ENCODE peak calls at places on chromosome 4, in eight cellular contexts. T, S, W, G, D, J, L and E are unnamed samples.

GRCh38 chr4:34046580-34046979 is 2197.7 kb downstream of the ARAP2 start:
- DNase-seq in T (no peak), S (no peak), W (no peak), G (no peak), D (peak), J (no peak), L (peak), E (no peak)

GRCh38 chr4:10461091-10461849 is 4.0 kb upstream of the ZNF518B start:
- DNase-seq in T (peak), S (peak), W (peak), G (peak), D (peak), J (peak), L (no peak), E (peak)

GRCh38 chr4:113781439-113782040 is 20.0 kb upstream of the CAMK2D start:
- DNase-seq in T (no peak), S (no peak), W (no peak), G (no peak), D (peak), J (no peak), L (no peak), E (no peak)

GRCh38 chr4:72136429-72136828 is 104.6 kb downstream of the NPFFR2 start:
- DNase-seq in T (no peak), S (no peak), W (no peak), G (no peak), D (no peak), J (no peak), L (no peak), E (no peak)

GRCh38 chr4:80070880-80071620 is 2.0 kb downstream of the ANTXR2 start:
- DNase-seq in T (no peak), S (no peak), W (no peak), G (no peak), D (no peak), J (no peak), L (no peak), E (no peak)

GRCh38 chr4:69759189-69759604 is 1.2 kb downstream of the SULT1B1 start:
- DNase-seq in T (no peak), S (no peak), W (no peak), G (no peak), D (no peak), J (no peak), L (no peak), E (no peak)

GRCh38 chr4:48295116-48295515 is 25.5 kb upstream of the TEC start:
- DNase-seq in T (no peak), S (no peak), W (no peak), G (no peak), D (peak), J (no peak), L (no peak), E (no peak)

GRCh38 chr4:8910100-8910821 is 38.6 kb upstream of the HMX1 start:
- DNase-seq in T (peak), S (no peak), W (no peak), G (no peak), D (no peak), J (peak), L (no peak), E (peak)

GRCh38 chr4:172982151-172982590 is 186.4 kb upstream of the GALNT7 start:
- DNase-seq in T (peak), S (no peak), W (no peak), G (peak), D (peak), J (no peak), L (no peak), E (no peak)

GRCh38 chr4:143186634-143187033 is 1.9 kb downstream of the USP38 start:
- DNase-seq in T (no peak), S (no peak), W (no peak), G (no peak), D (peak), J (no peak), L (no peak), E (no peak)

GRCh38 chr4:109631709-109632108 is 71.5 kb downstream of the CASP6 start:
- DNase-seq in T (no peak), S (no peak), W (no peak), G (peak), D (no peak), J (no peak), L (no peak), E (no peak)

GRCh38 chr4:20281453-20281852 is 29.7 kb downstream of the SLIT2 start:
- DNase-seq in T (no peak), S (no peak), W (no peak), G (no peak), D (no peak), J (no peak), L (no peak), E (no peak)

GRCh38 chr4:108762559-108763225 is at the start of gene ETNPPL:
- DNase-seq in T (peak), S (peak), W (peak), G (no peak), D (peak), J (peak), L (no peak), E (peak)

GRCh38 chr4:146439999-146440398 is 81.7 kb downstream of the SLC10A7 start:
- DNase-seq in T (no peak), S (no peak), W (no peak), G (no peak), D (no peak), J (no peak), L (no peak), E (no peak)

GRCh38 chr4:41160856-41161255 is 53.5 kb downstream of the APBB2 start:
- DNase-seq in T (no peak), S (no peak), W (no peak), G (no peak), D (no peak), J (no peak), L (no peak), E (no peak)

GRCh38 chr4:39480251-39480650 is 21.4 kb downstream of the LIAS start:
- DNase-seq in T (no peak), S (no peak), W (no peak), G (no peak), D (no peak), J (no peak), L (no peak), E (no peak)

GRCh38 chr4:188611143-188611542 is 471.9 kb downstream of the TRIML1 start:
- DNase-seq in T (no peak), S (no peak), W (no peak), G (no peak), D (no peak), J (no peak), L (no peak), E (no peak)

GRCh38 chr4:90220453-90220852 is 93.3 kb downstream of the CCSER1 start:
- DNase-seq in T (no peak), S (no peak), W (no peak), G (no peak), D (no peak), J (no peak), L (no peak), E (no peak)

GRCh38 chr4:15688056-15688455 is 6.4 kb downstream of the FAM200B start:
- DNase-seq in T (no peak), S (no peak), W (no peak), G (no peak), D (peak), J (no peak), L (no peak), E (no peak)

GRCh38 chr4:56655209-56655626 is 25.9 kb downstream of the HOPX start:
- DNase-seq in T (no peak), S (no peak), W (no peak), G (peak), D (no peak), J (no peak), L (no peak), E (no peak)

GRCh38 chr4:128371004-128371777 is 83.6 kb upstream of the PGRMC2 start:
- DNase-seq in T (no peak), S (no peak), W (no peak), G (no peak), D (no peak), J (no peak), L (no peak), E (no peak)

GRCh38 chr4:176635372-176636261 is 157.1 kb downstream of the VEGFC start:
- DNase-seq in T (no peak), S (no peak), W (no peak), G (no peak), D (peak), J (no peak), L (peak), E (no peak)

GRCh38 chr4:87309625-87310024 is 13.1 kb downstream of the HSD17B13 start:
- DNase-seq in T (no peak), S (no peak), W (no peak), G (no peak), D (peak), J (no peak), L (peak), E (no peak)

GRCh38 chr4:183635333-183635732 is 23.7 kb downstream of the RWDD4 start:
- DNase-seq in T (no peak), S (no peak), W (no peak), G (no peak), D (no peak), J (no peak), L (no peak), E (no peak)

GRCh38 chr4:10856271-10856670 is 171.7 kb upstream of the CLNK start:
- DNase-seq in T (no peak), S (no peak), W (no peak), G (no peak), D (no peak), J (no peak), L (no peak), E (no peak)

GRCh38 chr4:168917150-168917779 is 92.8 kb downstream of the CBR4 start:
- DNase-seq in T (no peak), S (no peak), W (no peak), G (no peak), D (peak), J (no peak), L (no peak), E (no peak)

GRCh38 chr4:80093563-80093962 is 20.5 kb upstream of the ANTXR2 start:
- DNase-seq in T (no peak), S (no peak), W (no peak), G (no peak), D (no peak), J (no peak), L (no peak), E (no peak)

GRCh38 chr4:4574052-4574451 is 32.2 kb upstream of the STX18 start:
- DNase-seq in T (no peak), S (no peak), W (no peak), G (no peak), D (no peak), J (no peak), L (no peak), E (no peak)

GRCh38 chr4:188008377-188008776 is 12.8 kb downstream of the ZFP42 start:
- DNase-seq in T (no peak), S (no peak), W (no peak), G (no peak), D (peak), J (no peak), L (peak), E (no peak)

DNA sequence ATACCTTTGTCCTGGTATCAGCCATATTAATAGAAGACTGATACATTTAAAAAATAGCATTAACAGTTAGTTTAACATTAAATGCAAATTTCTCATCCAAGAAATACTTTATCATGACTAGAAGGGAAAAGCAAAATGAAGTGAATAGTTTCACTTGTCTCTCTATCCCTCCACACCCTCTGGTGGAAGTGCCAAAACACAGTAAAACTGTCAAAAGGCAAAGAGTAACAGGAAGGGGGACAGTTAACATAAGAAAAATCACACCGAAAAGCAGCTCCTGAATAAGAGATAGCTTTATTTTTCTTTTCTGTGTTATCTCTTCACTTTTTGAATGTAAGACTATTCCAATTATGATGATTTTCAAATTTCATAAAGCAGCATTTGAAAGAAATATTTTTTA is 187.2 kb downstream of the FBXW7 start:
- DNase-seq in T (no peak), S (no peak), W (no peak), G (no peak), D (peak), J (no peak), L (no peak), E (no peak)
- TF ChIP-seq CTCF in T (no peak), S (no peak), W (peak), G (no peak), D (peak), J (no peak), L (peak), E (peak)

DNA sequence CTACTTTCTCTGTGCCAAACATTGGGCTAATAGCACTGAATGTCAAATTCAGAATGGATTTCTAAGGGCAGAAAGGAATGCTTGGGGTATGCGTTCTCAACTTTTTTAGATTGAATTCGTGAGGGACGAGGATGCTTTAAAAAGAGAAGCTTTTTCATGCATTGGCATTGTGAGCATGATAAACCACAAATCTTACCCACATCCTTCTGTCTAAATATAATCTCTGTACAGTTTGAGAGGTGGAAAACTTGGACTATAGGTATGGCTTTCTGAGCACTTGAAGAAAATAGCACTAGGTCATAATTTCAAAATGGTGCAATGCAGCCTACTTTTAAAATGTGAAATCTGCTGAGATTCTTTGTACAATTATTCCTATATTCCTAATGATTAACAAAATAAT is 71.4 kb upstream of the HHIP start:
- DNase-seq in T (no peak), S (no peak), W (no peak), G (no peak), D (no peak), J (no peak), L (no peak), E (no peak)
- TF ChIP-seq CTCF in T (no peak), S (no peak), W (no peak), G (no peak), D (no peak), J (no peak), L (no peak), E (no peak)

GRCh38 chr4:157172011-157172410 is 48.5 kb upstream of the GRIA2 start:
- DNase-seq in T (no peak), S (no peak), W (no peak), G (no peak), D (peak), J (no peak), L (no peak), E (no peak)
- TF ChIP-seq CTCF in T (no peak), S (no peak), W (no peak), G (no peak), D (peak), J (no peak), L (peak), E (peak)

GRCh38 chr4:159444668-159445067 is 341.8 kb downstream of the RAPGEF2 start:
- DNase-seq in T (no peak), S (no peak), W (no peak), G (no peak), D (peak), J (no peak), L (peak), E (no peak)
- TF ChIP-seq CTCF in T (no peak), S (no peak), W (no peak), G (no peak), D (peak), J (no peak), L (peak), E (peak)

DNA sequence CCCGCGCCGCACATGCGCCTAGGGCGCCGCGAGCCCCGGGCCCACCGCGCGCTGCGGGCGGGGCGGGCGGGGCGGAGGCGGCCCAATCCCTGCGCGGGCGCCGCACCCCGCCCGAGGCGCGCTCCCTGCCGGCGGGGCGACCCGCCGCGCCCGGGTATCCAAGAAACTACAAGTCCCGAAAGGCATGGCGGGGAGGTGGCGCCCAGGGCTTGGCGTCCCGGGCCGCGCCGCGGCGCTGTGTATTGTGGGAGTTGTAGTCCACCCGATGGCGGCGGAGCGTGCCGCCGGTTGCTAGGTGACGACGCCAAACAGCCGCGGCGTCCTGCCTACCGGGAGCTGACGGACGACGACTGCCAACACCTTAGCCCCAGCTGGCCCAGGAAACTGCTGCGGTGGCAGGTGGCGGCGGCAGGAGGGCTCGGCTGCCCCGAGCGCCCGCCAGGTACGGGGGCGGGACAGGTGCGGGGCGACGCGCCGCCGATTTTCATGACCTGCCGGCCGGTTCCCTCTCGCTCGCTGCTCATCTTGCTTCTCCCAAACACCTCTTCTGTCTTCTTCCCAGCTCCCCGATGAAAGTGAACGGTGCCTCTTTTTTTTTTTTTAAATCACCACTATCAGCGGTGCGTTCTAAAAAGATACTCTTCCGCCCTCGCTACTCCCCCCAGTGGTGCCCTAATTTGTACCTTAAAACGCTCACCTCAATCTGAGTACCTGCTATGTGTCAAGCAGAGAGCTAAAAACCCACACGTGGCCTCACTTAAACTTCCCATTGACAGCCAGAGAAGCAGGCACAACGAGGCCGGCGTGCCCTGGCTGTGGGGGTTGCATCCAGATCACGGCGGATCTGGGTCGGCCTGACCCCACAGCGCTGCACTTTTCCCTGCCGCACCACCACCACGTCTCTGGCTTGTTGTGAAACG is at the start of gene CFAP99:
- DNase-seq in T (peak), S (peak), W (peak), G (peak), D (peak), J (peak), L (peak), E (peak)
- TF ChIP-seq CTCF in T (no peak), S (no peak), W (peak), G (no peak), D (no peak), J (no peak), L (peak), E (peak)

GRCh38 chr4:76690091-76690905 is 207.6 kb downstream of the SOWAHB start:
- DNase-seq in T (peak), S (no peak), W (no peak), G (no peak), D (no peak), J (no peak), L (no peak), E (no peak)

GRCh38 chr4:76687730-76688441 is 210.1 kb downstream of the SOWAHB start:
- DNase-seq in T (no peak), S (no peak), W (no peak), G (no peak), D (no peak), J (no peak), L (no peak), E (no peak)

GRCh38 chr4:76690906-76691275 is 207.1 kb downstream of the SOWAHB start:
- DNase-seq in T (no peak), S (no peak), W (no peak), G (no peak), D (no peak), J (no peak), L (no peak), E (no peak)

GRCh38 chr4:76688737-76689078 is 209.2 kb downstream of the SOWAHB start:
- DNase-seq in T (no peak), S (no peak), W (no peak), G (no peak), D (no peak), J (no peak), L (no peak), E (no peak)

DNA sequence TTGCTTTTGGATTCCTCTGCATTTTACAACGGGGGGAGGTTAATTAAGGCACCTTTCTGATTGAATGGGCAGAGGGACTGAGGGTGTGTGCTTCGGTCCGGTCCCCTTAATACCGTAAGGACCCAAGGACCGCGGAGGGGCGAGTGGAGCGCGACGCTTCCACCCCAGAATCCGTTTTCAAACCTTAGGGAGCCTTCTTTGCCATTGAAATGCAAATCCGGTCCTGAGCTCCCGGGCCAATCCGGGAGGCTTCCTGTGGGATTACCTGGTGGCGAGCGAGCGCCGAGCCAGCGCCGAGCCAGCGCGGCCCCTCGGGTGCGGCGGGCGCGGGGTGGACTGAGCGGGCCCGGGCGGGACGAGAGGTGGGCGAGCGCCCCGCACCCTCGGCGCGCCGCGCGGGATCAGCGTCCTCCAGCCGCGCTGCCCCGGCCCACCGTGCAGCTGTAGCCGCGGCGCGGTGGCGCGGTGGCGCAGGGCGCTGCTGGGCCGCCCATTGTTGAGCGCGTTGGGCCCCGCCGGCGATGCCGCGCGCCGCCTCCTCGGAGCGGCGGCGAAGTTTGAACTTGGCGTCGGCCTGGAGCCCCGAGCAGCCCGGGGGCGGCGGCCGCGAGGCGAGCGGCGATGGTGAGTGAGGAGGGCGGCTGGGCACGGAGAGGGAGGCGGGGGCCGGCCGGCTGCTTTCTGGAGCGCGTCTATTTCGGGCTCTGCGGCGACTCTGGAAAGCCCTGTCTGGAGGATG is 208.7 kb downstream of the SOWAHB start:
- DNase-seq in T (peak), S (no peak), W (no peak), G (peak), D (peak), J (peak), L (no peak), E (no peak)
- TF ChIP-seq CTCF in T (no peak), S (no peak), W (no peak), G (no peak), D (no peak), J (no peak), L (no peak), E (no peak)